ENCODE peak calls at places on chromosomes 11 and 22, in six cellular contexts. U, O, E, M, N and W are unnamed samples.

GRCh38 chr11:6298605-6299004 is 21.7 kb downstream of the CAVIN3 start:
- DNase-seq in E (no peak), U (no peak), M (peak; percentile 46), N (peak; percentile 82), O (peak; percentile 12), W (no peak)

GRCh38 chr11:13337986-13338436 is 60.4 kb downstream of the BMAL1 start:
- DNase-seq in U (no peak), N (no peak), O (peak; percentile 64), E (no peak), M (no peak), W (no peak)

GRCh38 chr11:74956387-74956786 is 7.3 kb downstream of the SPCS2 start:
- DNase-seq in O (peak; percentile 18), U (no peak), N (no peak), E (no peak), M (no peak), W (no peak)

GRCh38 chr22:49853981-49854791 is 542 bp downstream of the ZBED4 start:
- DNase-seq in U (peak; percentile 53), N (no peak), E (no peak), M (peak; percentile 53), O (no peak), W (peak; percentile 21)

GRCh38 chr22:30575011-30575671 is 676 bp upstream of the GAL3ST1 start:
- DNase-seq in U (no peak), M (no peak), E (no peak), N (peak; percentile 75), O (peak; percentile 46), W (no peak)

GRCh38 chr11:72634016-72634415 is 40.2 kb downstream of the PDE2A start:
- DNase-seq in N (no peak), O (no peak), U (no peak), E (no peak), M (no peak), W (no peak)

GRCh38 chr11:70592641-70593165 is 194.4 kb downstream of the CTTN start:
- DNase-seq in M (no peak), N (no peak), O (no peak), E (no peak), U (no peak), W (no peak)

GRCh38 chr11:116492600-116492999 is 280.2 kb downstream of the BUD13 start:
- DNase-seq in U (no peak), O (no peak), M (no peak), N (no peak), E (no peak), W (no peak)

GRCh38 chr22:38987171-38987895 is 5.2 kb downstream of the APOBEC3B start:
- DNase-seq in M (no peak), N (no peak), E (no peak), O (no peak), U (no peak), W (no peak)

GRCh38 chr11:31943056-31943780 is 132.1 kb upstream of the PAX6 start:
- DNase-seq in N (no peak), E (peak; percentile 74), O (no peak), M (no peak), U (no peak), W (no peak)

GRCh38 chr11:60785136-60785535 is at the start of gene MS4A10:
- DNase-seq in E (no peak), N (no peak), U (no peak), M (no peak), O (no peak), W (no peak)

GRCh38 chr11:123362941-123363340 is 67.1 kb upstream of the GRAMD1B start:
- DNase-seq in N (no peak), U (no peak), M (no peak), E (no peak), O (no peak), W (no peak)

GRCh38 chr11:116882386-116882785 is 45.0 kb upstream of the APOA1 start:
- DNase-seq in N (no peak), U (no peak), E (no peak), M (no peak), O (peak; percentile 92), W (no peak)

GRCh38 chr11:2518112-2518982 is 73.5 kb downstream of the KCNQ1 start:
- DNase-seq in N (peak; percentile 23), U (peak; percentile 42), M (no peak), O (no peak), E (no peak), W (no peak)

GRCh38 chr11:122665882-122666281 is 10.4 kb downstream of the UBASH3B start:
- DNase-seq in M (no peak), E (no peak), U (no peak), O (no peak), N (no peak), W (no peak)

GRCh38 chr22:17035246-17035645 is 27.2 kb upstream of the GAB4 start:
- DNase-seq in O (no peak), U (no peak), N (peak; percentile 57), M (no peak), E (no peak), W (no peak)

GRCh38 chr11:134228625-134229024 is 4.2 kb downstream of the VPS26B start:
- DNase-seq in M (no peak), N (no peak), U (no peak), E (no peak), O (no peak), W (no peak)

GRCh38 chr11:90363739-90364138 is 140.9 kb upstream of the CHORDC1 start:
- DNase-seq in E (no peak), U (no peak), M (no peak), N (no peak), O (no peak), W (no peak)

GRCh38 chr22:22593964-22594656 is 35.0 kb upstream of the PRAME start:
- DNase-seq in U (no peak), N (peak; percentile 30), O (peak; percentile 62), E (no peak), M (peak; percentile 72), W (peak; percentile 41)

GRCh38 chr11:69700278-69701140 is 3.3 kb downstream of the FGF19 start:
- DNase-seq in O (peak; percentile 38), E (no peak), N (peak; percentile 71), M (peak; percentile 68), U (no peak), W (no peak)

GRCh38 chr22:20219667-20220628 is 48.2 kb downstream of the RTN4R start:
- DNase-seq in E (no peak), N (no peak), U (no peak), M (no peak), O (no peak), W (no peak)

GRCh38 chr11:1460396-1460795 is 26.2 kb downstream of the MOB2 start:
- DNase-seq in U (no peak), E (no peak), N (peak; percentile 48), O (peak; percentile 51), M (no peak), W (no peak)

GRCh38 chr11:3000032-3000961 is 8.2 kb upstream of the NAP1L4 start:
- DNase-seq in U (peak; percentile 94), N (peak; percentile 95), E (no peak), M (no peak), O (peak; percentile 53), W (no peak)

GRCh38 chr11:77370217-77370616 is 68.7 kb upstream of the GDPD4 start:
- DNase-seq in U (no peak), N (no peak), M (no peak), E (no peak), O (no peak), W (no peak)
- TF ChIP-seq CTCF in U (no peak), N (no peak), M (no peak), E (no peak), O (no peak), W (no peak)

DNA sequence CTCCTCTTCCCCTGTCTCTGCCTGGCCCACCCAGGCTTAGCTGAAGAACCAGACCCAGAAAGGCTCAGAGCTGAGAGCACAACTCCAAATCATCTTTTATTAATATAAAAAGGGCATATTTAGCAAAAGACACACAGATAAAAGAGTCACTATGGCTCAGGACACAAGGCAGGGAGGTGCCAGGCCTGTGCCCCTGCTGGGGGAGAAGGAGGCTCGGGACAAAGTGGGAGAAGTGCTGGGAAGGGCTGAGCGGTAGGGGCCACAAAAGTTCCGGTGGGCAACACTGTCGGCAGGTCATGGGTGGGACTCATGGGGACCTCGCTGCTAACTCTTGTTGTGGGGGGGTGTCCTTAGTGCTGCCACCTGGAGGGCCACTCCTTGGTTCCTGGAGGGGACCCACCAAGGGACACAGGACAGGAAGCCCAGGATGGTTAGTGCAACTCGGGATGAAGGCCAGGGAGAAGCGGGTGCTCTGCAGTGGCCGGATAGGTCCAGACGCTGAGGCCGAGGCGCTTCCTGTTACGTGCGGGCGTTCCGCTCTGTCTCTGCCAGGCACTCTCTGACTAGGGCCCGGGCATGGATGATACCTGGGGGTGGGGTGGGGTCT is 1.4 kb upstream of the PITPNM1 start:
- DNase-seq in E (no peak), M (no peak), O (no peak), U (no peak), N (peak; percentile 43), W (no peak)
- TF ChIP-seq CTCF in E (no peak), M (no peak), O (no peak), U (no peak), N (no peak), W (peak; percentile 22)

GRCh38 chr22:37121887-37122591 is 12.5 kb upstream of the TMPRSS6 start:
- DNase-seq in N (peak; percentile 32), U (no peak), M (no peak), O (peak; percentile 14), E (no peak), W (no peak)
- TF ChIP-seq CTCF in N (no peak), U (no peak), M (no peak), O (no peak), E (no peak), W (no peak)

GRCh38 chr11:118608268-118609214 is 1.1 kb downstream of the PHLDB1 start:
- DNase-seq in E (no peak), O (peak; percentile 91), N (peak; percentile 59), M (peak; percentile 45), U (no peak), W (no peak)

GRCh38 chr11:118606844-118607228 is 579 bp upstream of the PHLDB1 start:
- DNase-seq in O (no peak), M (no peak), E (no peak), U (no peak), N (peak; percentile 1), W (no peak)

GRCh38 chr11:118606157-118606843 is 1.1 kb upstream of the PHLDB1 start:
- DNase-seq in O (no peak), N (peak; percentile 22), M (peak; percentile 39), U (no peak), E (no peak), W (no peak)

GRCh38 chr11:118609380-118610219 is 2.2 kb downstream of the PHLDB1 start:
- DNase-seq in M (peak; percentile 38), N (peak; percentile 29), E (no peak), O (no peak), U (peak; percentile 48), W (no peak)

DNA sequence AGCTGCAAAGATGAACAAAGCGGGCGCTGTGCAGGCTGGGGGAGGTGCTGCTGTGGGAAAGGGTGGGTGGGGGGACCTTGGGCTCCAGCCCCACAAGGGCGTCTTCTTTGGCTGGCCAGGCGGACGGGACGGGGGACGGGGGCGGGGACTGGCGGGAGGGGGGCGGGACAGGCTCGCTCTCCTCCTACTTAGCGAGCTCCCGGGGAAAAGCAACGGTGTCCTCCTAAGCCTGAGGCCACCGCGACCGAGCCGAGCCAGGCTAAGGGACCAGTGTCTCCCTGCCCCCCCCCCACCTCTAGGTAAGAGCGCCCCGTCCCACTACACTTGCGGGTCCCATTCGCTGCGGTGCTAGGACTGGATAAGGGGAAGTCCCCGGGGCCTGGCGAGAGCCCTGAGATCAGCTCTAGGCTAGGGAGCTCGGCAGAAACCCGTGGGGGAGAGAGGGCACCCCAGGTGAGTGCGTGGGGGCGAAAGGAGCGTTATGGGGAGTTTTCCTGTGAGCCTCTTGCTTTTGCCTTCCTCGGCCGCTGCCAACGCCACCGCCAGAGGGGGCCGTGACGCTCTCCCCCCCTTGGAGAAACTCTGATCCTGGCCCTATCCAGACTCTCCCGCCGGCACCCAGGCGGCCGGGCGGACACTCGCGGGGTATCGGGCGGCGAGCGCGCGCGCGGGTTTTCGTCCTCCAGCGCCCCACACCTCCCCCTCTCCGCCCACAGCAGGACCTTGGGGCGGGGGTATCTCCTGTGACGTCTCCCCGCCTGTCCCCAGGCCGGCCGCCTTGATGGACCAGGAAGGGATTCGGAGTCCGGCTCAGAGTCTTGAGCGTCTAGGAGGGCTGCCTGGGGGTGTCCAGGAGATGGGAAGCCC is at the start of gene PHLDB1:
- DNase-seq in U (no peak), M (peak; percentile 64), E (no peak), O (peak; percentile 80), N (peak; percentile 46), W (peak; percentile 52)
- TF ChIP-seq CTCF in U (no peak), M (peak; percentile 20), E (peak; percentile 58), O (peak; percentile 38), N (peak; percentile 27), W (peak; percentile 61)